ENCODE peak calls at places on chromosomes 16 and 17, in seven cellular contexts. P, M, O, G, B, X and L are unnamed samples.

GRCh38 chr17:42286411-42287295 is 1.6 kb upstream of the STAT5A start:
- DNase-seq in B (no peak), O (no peak), P (no peak), X (no peak), G (no peak), M (peak), L (no peak)

GRCh38 chr17:82446124-82446523 is 4.4 kb downstream of the CYBC1 start:
- DNase-seq in B (no peak), M (no peak), X (no peak), O (no peak), G (no peak), P (no peak), L (no peak)

GRCh38 chr17:68302066-68302564 is 10.8 kb downstream of the ARSG start:
- DNase-seq in G (peak), P (peak), O (no peak), M (no peak), X (peak), B (no peak), L (no peak)

GRCh38 chr17:69179227-69179952 is 37.7 kb upstream of the ABCA6 start:
- DNase-seq in B (no peak), X (no peak), M (no peak), G (no peak), O (no peak), P (no peak), L (no peak)

GRCh38 chr16:12757546-12757945 is 46.1 kb downstream of the CPPED1 start:
- DNase-seq in X (no peak), O (no peak), P (no peak), B (no peak), M (peak), G (no peak), L (no peak)

GRCh38 chr17:10114931-10115535 is 83.4 kb downstream of the GAS7 start:
- DNase-seq in M (peak), G (no peak), B (no peak), O (peak), X (no peak), P (no peak), L (peak)

GRCh38 chr16:1942810-1943726 is at the start of gene MSRB1:
- DNase-seq in G (peak), O (peak), M (peak), X (peak), B (peak), P (peak), L (peak)

GRCh38 chr16:35365675-35366074 is 1906.3 kb downstream of the TP53TG3F start:
- DNase-seq in X (no peak), O (no peak), M (peak), G (no peak), B (no peak), P (no peak), L (no peak)

GRCh38 chr16:87384162-87384999 is 805 bp upstream of the FBXO31 start:
- DNase-seq in X (peak), G (peak), O (no peak), B (no peak), M (peak), P (no peak), L (no peak)

GRCh38 chr16:11487289-11487688 is 99.4 kb downstream of the LITAF start:
- DNase-seq in M (no peak), O (no peak), B (no peak), P (no peak), X (no peak), G (no peak), L (no peak)

GRCh38 chr17:78174332-78174869 is 6.0 kb downstream of the SYNGR2 start:
- DNase-seq in X (no peak), M (peak), G (peak), P (no peak), O (peak), B (no peak), L (no peak)

GRCh38 chr17:11389583-11389982 is 148.6 kb downstream of the SHISA6 start:
- DNase-seq in G (no peak), M (no peak), X (no peak), B (no peak), P (no peak), O (no peak), L (no peak)

GRCh38 chr17:19260958-19261357 is 23.8 kb downstream of the EPN2 start:
- DNase-seq in P (peak), G (peak), M (no peak), O (no peak), X (no peak), B (peak), L (no peak)

GRCh38 chr17:70050931-70051330 is 24.1 kb upstream of the KCNJ16 start:
- DNase-seq in X (no peak), P (no peak), G (no peak), O (no peak), B (no peak), M (no peak), L (no peak)

GRCh38 chr17:42101513-42102292 is 3.4 kb upstream of the ZNF385C start:
- DNase-seq in O (no peak), G (peak), P (peak), M (peak), B (peak), X (peak), L (no peak)

GRCh38 chr16:75322706-75323105 is 71.3 kb upstream of the BCAR1 start:
- DNase-seq in G (no peak), X (no peak), M (no peak), O (no peak), B (no peak), P (no peak), L (no peak)

GRCh38 chr17:31433811-31434210 is 42.3 kb downstream of the RAB11FIP4 start:
- DNase-seq in G (no peak), O (no peak), M (no peak), B (no peak), X (no peak), P (no peak), L (no peak)